ENCODE peak calls at places on chromosomes 16 and 17, in eight cellular contexts. D is EL, K is fibroblast of lung, T is pulmonary artery endothelial cell, P is tibial artery, N is fibroblast of the conjunctiva, V is heart left ventricle, X is Caki2. W is an unnamed sample.

GRCh38 chr16:57544129-57544653 is 1.7 kb downstream of the ADGRG5 start:
- DNase-seq in D (no peak), T (no peak), X (no peak), K (peak; percentile 42), N (no peak), V (no peak), P (no peak), W (no peak)

GRCh38 chr17:45293413-45294211 is 23.2 kb downstream of the MAP3K14 start:
- DNase-seq in N (peak; percentile 87), D (peak; percentile 97), T (peak; percentile 80), X (peak; percentile 94), K (peak; percentile 92), V (peak; percentile 87), P (peak; percentile 92), W (no peak)

GRCh38 chr17:68182940-68183551 is 64.8 kb upstream of the AMZ2 start:
- DNase-seq in T (no peak), N (no peak), D (no peak), V (no peak), X (no peak), K (no peak), P (no peak), W (no peak)

GRCh38 chr17:10875984-10876555 is 38.2 kb upstream of the PIRT start:
- DNase-seq in D (peak; percentile 20), P (no peak), X (peak; percentile 15), V (no peak), T (no peak), N (peak; percentile 1), K (peak; percentile 1), W (peak; percentile 2)

GRCh38 chr16:1398826-1399581 is 15.5 kb downstream of the UNKL start:
- DNase-seq in X (no peak), T (no peak), P (no peak), V (no peak), N (no peak), D (no peak), K (no peak), W (no peak)

GRCh38 chr17:42414782-42415409 is 8.2 kb downstream of the CAVIN1 start:
- DNase-seq in D (no peak), P (no peak), N (no peak), T (no peak), X (no peak), V (no peak), K (no peak), W (no peak)

GRCh38 chr16:9123871-9124270 is 32.4 kb downstream of the HAPSTR1 start:
- DNase-seq in T (no peak), P (peak; percentile 46), X (peak; percentile 71), K (peak; percentile 31), D (no peak), V (peak; percentile 78), N (no peak), W (no peak)

GRCh38 chr16:8919934-8920465 is 37.8 kb downstream of the LITAFD start:
- DNase-seq in V (no peak), X (no peak), D (no peak), N (no peak), K (no peak), T (no peak), P (no peak), W (no peak)

GRCh38 chr16:21224800-21225199 is 8.7 kb upstream of the ANKS4B start:
- DNase-seq in T (no peak), K (no peak), N (no peak), V (no peak), P (no peak), X (no peak), D (no peak), W (no peak)

GRCh38 chr17:29665480-29665807 is 42.7 kb upstream of the CORO6 start:
- DNase-seq in X (no peak), P (no peak), D (no peak), V (no peak), N (no peak), T (no peak), K (no peak), W (no peak)

GRCh38 chr17:33073416-33073815 is 81.8 kb downstream of the SPACA3 start:
- DNase-seq in D (no peak), V (no peak), P (no peak), N (no peak), X (peak; percentile 43), K (no peak), T (no peak), W (no peak)

GRCh38 chr17:19911033-19911432 is 43.3 kb upstream of the ULK2 start:
- DNase-seq in D (no peak), P (no peak), X (no peak), N (no peak), V (no peak), T (no peak), K (no peak), W (no peak)

W was measured in stimulated activated CD8-positive, alpha-beta memory T cell treated with anti-CD3 and anti-CD28 coated beads, Interleukin-7, amount 100 ng/mL, for 24 hours.